ENCODE peak calls at places on chromosome 18, in five cellular contexts. Z is endothelial cell, G is adrenal gland, P is H7, O is PC-9. C is an unnamed sample.

GRCh38 chr18:76621184-76621583 is 126.1 kb upstream of the ZNF516 start:
- DNase-seq in O (no peak), P (no peak), G (no peak), Z (no peak), C (no peak)

GRCh38 chr18:55083461-55083860 is 124.2 kb upstream of the CCDC68 start:
- DNase-seq in P (no peak), G (no peak), O (no peak), Z (no peak), C (no peak)

GRCh38 chr18:46289931-46290330 is 185.7 kb downstream of the HAUS1 start:
- DNase-seq in G (no peak), P (no peak), O (no peak), Z (no peak), C (no peak)

GRCh38 chr18:63016270-63016669 is 300.9 kb downstream of the PHLPP1 start:
- DNase-seq in G (peak), Z (peak), O (peak), P (peak), C (no peak)

GRCh38 chr18:55402731-55403405 is 185.1 kb downstream of the TCF4 start:
- DNase-seq in O (no peak), G (no peak), P (no peak), Z (no peak), C (no peak)

GRCh38 chr18:76490701-76491171 is 4.3 kb downstream of the ZNF516 start:
- DNase-seq in P (peak), G (no peak), Z (no peak), O (peak), C (no peak)

GRCh38 chr18:23812566-23813440 is 123.5 kb downstream of the LAMA3 start:
- DNase-seq in O (no peak), Z (no peak), P (no peak), G (no peak), C (no peak)

GRCh38 chr18:55779711-55780590 is 192.0 kb upstream of the TCF4 start:
- DNase-seq in G (peak), Z (peak), O (no peak), P (peak), C (no peak)

GRCh38 chr18:9683418-9684396 is 24.4 kb upstream of the RAB31 start:
- DNase-seq in P (no peak), O (peak), Z (peak), G (peak), C (peak)

GRCh38 chr18:24432618-24433017 is 6.1 kb downstream of the IMPACT start:
- DNase-seq in Z (no peak), G (no peak), P (no peak), O (no peak), C (no peak)

GRCh38 chr18:23995180-23995579 is 19.4 kb upstream of the TTC39C start:
- DNase-seq in P (no peak), G (no peak), O (no peak), Z (no peak), C (no peak)

GRCh38 chr18:56890632-56891031 is 239.5 kb downstream of the WDR7 start:
- DNase-seq in Z (no peak), G (no peak), O (peak), P (no peak), C (no peak)

GRCh38 chr18:63951302-63951705 is 2.2 kb downstream of the HMSD start:
- DNase-seq in G (no peak), P (no peak), O (no peak), Z (no peak), C (no peak)

C was measured in T1000.